ENCODE peak calls at places on chromosomes 6 and 20, in eight cellular contexts. I is AG04450, Y is lower leg skin, Z is glutamatergic neuron, V is AG09319, A is neural crest cell, L is choroid plexus epithelial cell, G is ascending aorta. U is an unnamed sample.

GRCh38 chr6:414447-414846 is 22.9 kb downstream of the IRF4 start:
- DNase-seq in I (no peak), Y (no peak), G (no peak), A (no peak), Z (no peak), L (no peak), V (no peak), U (no peak)

GRCh38 chr6:129694036-129694435 is 15.9 kb downstream of the ARHGAP18 start:
- DNase-seq in Z (no peak), G (no peak), Y (no peak), V (no peak), I (no peak), A (no peak), L (no peak), U (no peak)

GRCh38 chr6:34736838-34737237 is 20.5 kb upstream of the SNRPC start:
- DNase-seq in Y (no peak), L (no peak), V (no peak), G (no peak), A (no peak), I (no peak), Z (no peak), U (no peak)

GRCh38 chr6:168071620-168072019 is 7.4 kb downstream of the FRMD1 start:
- DNase-seq in Z (no peak), L (no peak), I (no peak), A (no peak), G (no peak), V (no peak), Y (no peak), U (peak; percentile 39)

GRCh38 chr20:5844063-5844681 is 94.0 kb downstream of the SHLD1 start:
- DNase-seq in V (no peak), G (no peak), Z (no peak), I (no peak), L (peak; percentile 60), Y (no peak), A (no peak), U (no peak)

GRCh38 chr6:35238843-35239289 is 20.7 kb upstream of the ZNF76 start:
- DNase-seq in G (peak; percentile 42), L (peak; percentile 51), I (no peak), V (no peak), Y (no peak), Z (no peak), A (no peak), U (no peak)

GRCh38 chr20:45933231-45934045 is 1.0 kb upstream of the PCIF1 start:
- DNase-seq in V (no peak), Y (peak; percentile 94), A (peak; percentile 40), I (no peak), G (peak; percentile 53), Z (peak; percentile 79), L (peak; percentile 89), U (peak; percentile 70)

GRCh38 chr6:39892490-39893129 is 41.7 kb downstream of the MOCS1 start:
- DNase-seq in Z (peak; percentile 73), V (peak; percentile 27), G (no peak), I (peak; percentile 36), A (peak; percentile 64), L (peak; percentile 86), Y (no peak), U (peak; percentile 81)

DNA sequence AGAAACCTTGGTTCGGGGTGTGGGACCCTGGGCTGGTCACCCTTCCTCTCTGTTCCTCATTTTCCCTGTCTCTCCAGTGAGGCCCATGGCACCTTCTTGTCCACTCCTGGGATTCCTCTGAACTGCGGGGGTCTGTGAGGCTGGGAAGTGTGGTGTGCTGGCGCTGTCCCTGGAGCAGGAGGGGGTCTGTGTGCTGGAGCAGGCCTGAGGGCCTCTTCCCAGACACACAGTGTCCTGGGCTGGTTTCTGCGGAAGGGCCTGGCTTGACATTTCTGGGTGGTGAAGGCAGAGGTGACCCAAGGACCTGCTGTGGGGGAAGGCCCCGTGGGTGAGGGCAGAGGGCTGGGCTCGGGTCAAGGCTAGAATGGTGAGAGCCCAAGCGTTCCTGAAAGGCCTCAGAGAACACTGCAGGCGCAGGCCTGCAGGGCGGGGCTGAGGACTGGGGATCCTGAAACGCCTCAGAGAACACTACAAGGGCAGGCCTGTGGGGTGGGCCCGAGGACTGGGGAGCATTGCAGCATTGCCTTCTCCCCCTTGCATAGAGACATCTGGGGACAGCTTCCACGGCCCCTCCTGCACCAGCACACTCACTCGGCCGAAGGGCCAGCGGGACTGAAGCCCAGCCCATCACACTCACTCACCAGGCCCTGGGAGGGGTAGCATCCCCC is 10.6 kb upstream of the BAK1 start:
- DNase-seq in A (no peak), L (no peak), I (no peak), V (no peak), Y (no peak), G (no peak), Z (no peak), U (no peak)
- TF ChIP-seq CTCF in A (no peak), L (no peak), I (no peak), V (no peak), Y (no peak), G (no peak), Z (peak; percentile 11), U (no peak)

GRCh38 chr6:106608080-106608668 is 21.1 kb downstream of the RTN4IP1 start:
- DNase-seq in I (no peak), V (no peak), G (no peak), Z (no peak), L (peak; percentile 84), Y (no peak), A (peak; percentile 9), U (peak; percentile 51)
- TF ChIP-seq CTCF in I (peak; percentile 60), V (peak; percentile 44), G (no peak), Z (peak; percentile 86), L (peak; percentile 73), Y (no peak), A (peak; percentile 65), U (peak; percentile 77)

GRCh38 chr6:71534916-71535315 is 246.3 kb downstream of the OGFRL1 start:
- DNase-seq in L (no peak), I (no peak), A (no peak), V (no peak), Y (no peak), G (no peak), Z (no peak), U (no peak)

GRCh38 chr6:71531006-71531405 is 242.4 kb downstream of the OGFRL1 start:
- DNase-seq in Y (no peak), G (no peak), L (no peak), I (no peak), V (peak; percentile 61), A (no peak), Z (no peak), U (no peak)

GRCh38 chr6:71537717-71538116 is 249.1 kb downstream of the OGFRL1 start:
- DNase-seq in G (no peak), I (no peak), V (no peak), Z (no peak), A (no peak), Y (no peak), L (peak; percentile 36), U (no peak)

GRCh38 chr6:71531841-71532240 is 243.2 kb downstream of the OGFRL1 start:
- DNase-seq in L (no peak), Z (no peak), Y (no peak), A (no peak), V (no peak), I (no peak), G (no peak), U (no peak)

DNA sequence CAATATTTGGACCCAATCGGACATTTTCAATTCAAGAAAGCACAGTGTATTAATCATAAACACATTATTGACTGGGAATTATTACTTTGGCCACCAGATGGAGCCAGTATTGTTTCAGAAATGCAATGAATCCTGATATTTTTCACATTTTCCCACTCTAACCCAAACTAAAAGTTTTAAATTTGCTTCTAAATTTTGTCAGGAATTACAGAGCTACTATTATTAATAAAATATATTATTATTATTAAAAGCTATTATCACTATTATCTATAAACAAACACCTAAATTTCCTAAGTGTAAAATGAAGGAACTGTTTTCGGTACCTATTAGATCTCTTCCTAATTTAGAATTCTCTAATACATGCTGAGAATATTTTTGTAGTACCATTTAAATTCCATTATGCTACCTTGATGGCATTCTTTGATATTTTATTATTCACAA is 245.3 kb downstream of the OGFRL1 start:
- DNase-seq in A (peak; percentile 30), Z (no peak), G (no peak), Y (no peak), L (peak; percentile 65), I (no peak), V (no peak), U (peak; percentile 13)
- TF ChIP-seq CTCF in A (peak; percentile 90), Z (peak; percentile 86), G (peak; percentile 21), Y (no peak), L (peak; percentile 57), I (peak; percentile 70), V (peak; percentile 58), U (peak; percentile 78)

GRCh38 chr6:5994234-5994998 is 12.3 kb downstream of the NRN1 start:
- DNase-seq in Y (no peak), Z (peak; percentile 17), A (no peak), I (no peak), V (no peak), G (no peak), L (no peak), U (no peak)
- TF ChIP-seq CTCF in Y (no peak), Z (no peak), A (no peak), I (no peak), V (no peak), G (no peak), L (no peak), U (no peak)